ENCODE peak calls at places on chromosomes 7 and 10, in seven cellular contexts. L is sigmoid colon, E is cardiac fibroblast, D is vagina, K is heart right ventricle, A is astrocyte of the spinal cord, G is adrenal gland. S is an unnamed sample.

GRCh38 chr7:69564454-69565417 is 33.5 kb upstream of the AUTS2 start:
- DNase-seq in L (peak), E (peak), D (no peak), K (no peak), A (peak), G (peak), S (peak)

GRCh38 chr10:94500063-94500462 is 45.5 kb upstream of the HELLS start:
- DNase-seq in L (no peak), E (peak), D (no peak), K (no peak), A (peak), G (no peak), S (no peak)

GRCh38 chr10:97450828-97451227 is 4.9 kb downstream of the ZDHHC16 start:
- DNase-seq in L (no peak), E (peak), D (no peak), K (no peak), A (no peak), G (no peak), S (no peak)

GRCh38 chr7:36777062-36777461 is 52.8 kb upstream of the AOAH start:
- DNase-seq in L (no peak), E (no peak), D (no peak), K (no peak), A (no peak), G (no peak), S (no peak)

GRCh38 chr7:131802195-131802594 is 245.8 kb upstream of the PODXL start:
- DNase-seq in L (no peak), E (no peak), D (no peak), K (no peak), A (no peak), G (no peak), S (no peak)

GRCh38 chr7:101814996-101815825 is 2.2 kb upstream of the CUX1 start:
- DNase-seq in L (peak), E (peak), D (no peak), K (peak), A (no peak), G (peak), S (no peak)

GRCh38 chr10:59709472-59710125 is at the start of gene SLC16A9:
- DNase-seq in L (peak), E (peak), D (no peak), K (peak), A (peak), G (peak), S (no peak)

GRCh38 chr10:93915603-93916002 is 21.8 kb downstream of the SLC35G1 start:
- DNase-seq in L (no peak), E (no peak), D (no peak), K (no peak), A (no peak), G (no peak), S (no peak)

GRCh38 chr7:24756989-24757798 is at the start of gene GSDME:
- DNase-seq in L (peak), E (peak), D (no peak), K (peak), A (peak), G (peak), S (no peak)

GRCh38 chr7:155814569-155815276 is 2.5 kb upstream of the SHH start:
- DNase-seq in L (no peak), E (peak), D (no peak), K (no peak), A (no peak), G (no peak), S (no peak)

GRCh38 chr7:294440-295154 is 4.6 kb downstream of the FOXL3 start:
- DNase-seq in L (no peak), E (no peak), D (no peak), K (no peak), A (no peak), G (no peak), S (no peak)

GRCh38 chr10:132277311-132277741 is 30.4 kb downstream of the STK32C start:
- DNase-seq in L (no peak), E (no peak), D (no peak), K (no peak), A (no peak), G (no peak), S (no peak)

GRCh38 chr10:72979709-72980108 is 25.1 kb upstream of the PLA2G12B start:
- DNase-seq in L (no peak), E (no peak), D (no peak), K (no peak), A (no peak), G (no peak), S (no peak)

GRCh38 chr10:72980348-72980747 is 25.7 kb upstream of the PLA2G12B start:
- DNase-seq in L (no peak), E (no peak), D (no peak), K (no peak), A (no peak), G (no peak), S (no peak)

GRCh38 chr10:72981882-72982529 is 27.4 kb upstream of the PLA2G12B start:
- DNase-seq in L (no peak), E (peak), D (no peak), K (no peak), A (no peak), G (no peak), S (no peak)

GRCh38 chr10:72981028-72981881 is 26.6 kb upstream of the PLA2G12B start:
- DNase-seq in L (no peak), E (no peak), D (no peak), K (no peak), A (no peak), G (no peak), S (no peak)

DNA sequence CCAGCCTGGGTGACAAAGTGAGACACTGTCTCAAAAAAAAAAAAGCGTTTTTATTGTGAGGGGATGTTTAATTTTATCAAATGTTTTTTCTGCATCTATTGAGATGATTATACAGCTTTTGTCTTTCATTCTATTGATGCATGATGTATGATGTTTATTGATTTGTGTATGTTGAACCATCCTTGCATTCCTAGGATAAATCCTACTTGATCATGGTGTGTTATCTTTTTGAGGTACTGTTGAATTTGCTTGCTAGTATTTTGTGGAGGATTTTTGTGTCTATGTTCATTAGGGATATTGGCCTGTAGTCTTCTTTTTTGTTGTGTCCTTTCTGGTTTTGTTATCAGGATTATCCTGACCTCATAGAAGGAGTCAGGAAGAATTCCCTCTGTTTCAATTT is 22.3 kb upstream of the PLA2G12B start:
- DNase-seq in L (no peak), E (no peak), D (no peak), K (no peak), A (no peak), G (no peak), S (no peak)
- H3K4me3 ChIP-seq in L (no peak), E (no peak), D (no peak), K (no peak), A (no peak), G (no peak), S (no peak)

GRCh38 chr7:157839226-157839625 is 502.4 kb downstream of the DNAJB6 start:
- DNase-seq in L (no peak), E (no peak), D (no peak), K (no peak), A (no peak), G (no peak), S (no peak)
- H3K4me3 ChIP-seq in L (no peak), E (no peak), D (no peak), K (no peak), A (no peak), G (no peak), S (no peak)

DNA sequence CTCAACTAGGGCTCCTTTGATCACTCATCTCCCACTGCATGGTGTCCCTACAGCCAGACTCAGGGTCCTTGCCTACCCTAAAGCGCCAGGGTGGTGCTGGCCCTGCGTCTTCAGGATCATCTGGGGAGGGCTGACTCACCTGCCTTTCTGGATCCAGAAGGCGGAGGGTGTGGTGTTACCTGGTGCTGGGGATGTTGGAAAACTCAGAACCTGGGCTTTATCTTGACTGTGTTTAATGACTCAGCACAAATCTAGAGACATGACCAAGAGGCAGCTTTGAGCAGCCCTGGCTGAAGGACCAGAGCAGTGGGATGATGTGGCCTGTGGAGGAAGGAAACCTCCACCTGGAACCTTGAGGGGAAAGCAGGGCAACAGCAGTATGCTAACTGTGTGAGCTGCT is 96.5 kb downstream of the GRK5 start:
- DNase-seq in L (no peak), E (no peak), D (no peak), K (no peak), A (no peak), G (no peak), S (no peak)
- H3K4me3 ChIP-seq in L (no peak), E (no peak), D (no peak), K (no peak), A (no peak), G (no peak), S (no peak)

DNA sequence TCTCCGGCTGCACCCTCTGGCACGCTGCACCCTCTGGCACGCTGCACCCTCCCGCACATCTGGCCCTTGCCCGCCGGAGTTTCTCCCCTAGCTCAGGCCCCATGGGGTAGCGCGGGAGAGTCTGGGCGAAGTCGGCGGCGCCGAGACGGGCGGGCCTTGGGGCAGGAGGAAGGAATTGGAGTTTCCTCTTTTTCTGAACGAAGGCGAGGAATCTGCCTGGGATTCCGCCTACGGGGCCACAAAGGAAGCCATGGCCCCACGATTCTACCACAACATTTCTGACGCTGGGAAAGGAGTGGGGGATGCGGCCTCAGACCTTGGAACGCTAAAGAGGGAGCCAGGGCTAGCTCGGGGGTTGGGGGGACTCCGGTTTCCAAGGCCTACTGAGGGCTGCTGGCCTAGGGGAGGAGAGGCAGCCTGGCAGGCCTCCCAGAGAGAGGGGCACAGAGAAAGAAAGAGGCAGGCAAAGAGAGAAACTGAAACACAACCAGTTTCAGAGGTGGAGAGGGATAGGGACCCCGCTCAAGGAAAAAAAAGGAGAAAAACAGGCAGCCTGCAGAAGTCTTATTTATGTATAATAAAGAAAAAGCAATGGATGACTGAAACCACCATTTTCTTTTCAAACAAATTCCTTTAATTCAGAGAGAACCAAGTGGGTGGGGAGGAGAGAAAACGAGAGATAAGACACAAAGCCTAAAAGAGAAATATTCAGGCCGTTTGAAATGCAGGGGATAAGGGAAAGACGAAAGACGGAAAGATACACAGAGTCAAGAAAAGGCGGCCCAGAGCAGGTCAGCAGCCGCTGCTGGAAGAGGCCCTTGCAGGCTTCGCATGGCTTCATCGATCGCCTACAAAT is 4.3 kb downstream of the TLX1 start:
- DNase-seq in L (peak), E (no peak), D (no peak), K (no peak), A (no peak), G (no peak), S (no peak)
- H3K4me3 ChIP-seq in L (no peak), E (no peak), D (peak), K (no peak), A (no peak), G (no peak), S (no peak)